ENCODE peak calls at places on chromosomes 5 and 9, in six cellular contexts. V is lung microvascular endothelial cell; C is cardiac fibroblast; Y is activated CD8-positive, alpha-beta T cell treated with anti-CD3 and anti-CD28 coated beads, Interleukin-2, amount 10 ng/mL, durations not matched to agents 7 days and 5 days; E is activated CD8-positive, alpha-beta memory T cell treated with anti-CD3 and anti-CD28 coated beads for 1 hour; S is left cardiac atrium. I is an unnamed sample.

GRCh38 chr5:79576606-79577289 is 35.5 kb upstream of the TENT2 start:
- DNase-seq in V (no peak), E (no peak), C (peak), S (no peak), Y (no peak), I (no peak)

GRCh38 chr9:121638399-121638798 is 13.0 kb upstream of the DAB2IP start:
- DNase-seq in C (no peak), S (no peak), Y (no peak), V (no peak), E (no peak), I (no peak)

GRCh38 chr5:172417983-172418630 is 36.2 kb downstream of the SH3PXD2B start:
- DNase-seq in C (peak), V (peak), Y (no peak), S (peak), E (no peak), I (no peak)

GRCh38 chr5:79111960-79112702 is 522 bp downstream of the BHMT start:
- DNase-seq in V (no peak), Y (no peak), S (peak), C (no peak), E (no peak), I (no peak)

GRCh38 chr9:36665921-36666429 is 93.3 kb downstream of the MELK start:
- DNase-seq in Y (no peak), C (peak), V (peak), E (no peak), S (no peak), I (no peak)

GRCh38 chr5:170863646-170864045 is 1.8 kb downstream of the RANBP17 start:
- DNase-seq in Y (no peak), E (no peak), V (no peak), C (peak), S (no peak), I (no peak)

GRCh38 chr9:76988941-76989340 is 30.5 kb upstream of the FOXB2 start:
- DNase-seq in E (no peak), Y (no peak), S (no peak), C (no peak), V (no peak), I (no peak)

GRCh38 chr9:119924736-119925135 is 555.5 kb upstream of the BRINP1 start:
- DNase-seq in S (no peak), E (no peak), V (no peak), C (no peak), Y (no peak), I (no peak)

GRCh38 chr5:145347026-145347616 is 488.0 kb downstream of the PRELID2 start:
- DNase-seq in S (no peak), C (peak), Y (no peak), V (peak), E (no peak), I (no peak)

GRCh38 chr5:179806250-179807045 is at the start of gene MGAT4B:
- DNase-seq in S (peak), E (no peak), C (peak), Y (peak), V (peak), I (no peak)

I was measured in stimulated activated CD8-positive, alpha-beta memory T cell treated with anti-CD3 and anti-CD28 coated beads, Interleukin-2, amount 100 ng/mL, for 1 hour.